ENCODE peak calls at places on chromosomes 7 and 10, in six cellular contexts. X, Z, O, J, A and B are unnamed samples. For H3K9me2 and H3K4me1, the result is how much of the 10 kb centered on the place peaks cover.

GRCh38 chr10:42981358-42982236 is 95.3 kb upstream of the RET start:
- DNase-seq in X (no peak), Z (no peak), O (no peak), J (no peak), A (no peak), B (peak)

GRCh38 chr7:22364023-22364422 is 7.1 kb upstream of the RAPGEF5 start:
- DNase-seq in X (peak), Z (no peak), O (no peak), J (no peak), A (peak), B (no peak)

GRCh38 chr10:122981066-122981464 is 864 bp downstream of the PSTK start:
- DNase-seq in X (peak), Z (peak), O (peak), J (no peak), A (peak), B (peak)

GRCh38 chr7:1312098-1313070 is 79.7 kb downstream of the UNCX start:
- DNase-seq in X (no peak), Z (no peak), O (no peak), J (no peak), A (no peak), B (no peak)

GRCh38 chr10:93445097-93445960 is 36.8 kb downstream of the MYOF start:
- DNase-seq in X (no peak), Z (peak), O (peak), J (peak), A (peak), B (peak)

GRCh38 chr10:102776779-102777417 is 33.1 kb downstream of the WBP1L start:
- DNase-seq in X (no peak), Z (peak), O (no peak), J (no peak), A (no peak), B (peak)

GRCh38 chr10:44704616-44705015 is 206.5 kb upstream of the TMEM72 start:
- DNase-seq in X (no peak), Z (no peak), O (no peak), J (no peak), A (no peak), B (no peak)

GRCh38 chr10:55370021-55370420 is 569.0 kb upstream of the PCDH15 start:
- DNase-seq in X (no peak), Z (peak), O (no peak), J (no peak), A (no peak), B (peak)

GRCh38 chr7:21980921-21981320 is 35.2 kb upstream of the CDCA7L start:
- DNase-seq in X (no peak), Z (no peak), O (no peak), J (no peak), A (no peak), B (no peak)

GRCh38 chr7:80833289-80834104 is 85.4 kb downstream of the SEMA3C start:
- DNase-seq in X (no peak), Z (peak), O (no peak), J (no peak), A (no peak), B (no peak)

DNA sequence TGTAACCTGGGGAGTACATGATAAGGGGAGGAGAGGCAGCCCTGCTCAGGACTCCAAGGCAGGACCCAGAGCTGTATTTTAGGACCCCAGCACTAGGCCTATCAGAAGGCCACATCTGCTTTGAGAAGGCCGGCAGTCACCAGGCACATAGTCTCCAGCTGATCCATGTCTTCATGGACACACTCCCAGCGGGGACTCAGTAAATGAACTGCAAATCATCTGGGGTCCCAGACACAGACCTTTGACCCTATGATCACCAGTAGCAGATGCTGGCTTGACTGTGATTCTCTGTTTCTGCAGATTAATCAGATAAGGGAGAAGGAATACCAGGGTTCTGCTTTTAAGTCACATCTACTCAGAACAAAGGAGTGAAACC is 341.4 kb upstream of the PODXL start:
- DNase-seq in X (no peak), Z (no peak), O (no peak), J (no peak), A (no peak), B (no peak)
- H3K9me2 ChIP-seq in X (under half), Z (under half), O (under half), J (under half), A (under half), B (under half)

DNA sequence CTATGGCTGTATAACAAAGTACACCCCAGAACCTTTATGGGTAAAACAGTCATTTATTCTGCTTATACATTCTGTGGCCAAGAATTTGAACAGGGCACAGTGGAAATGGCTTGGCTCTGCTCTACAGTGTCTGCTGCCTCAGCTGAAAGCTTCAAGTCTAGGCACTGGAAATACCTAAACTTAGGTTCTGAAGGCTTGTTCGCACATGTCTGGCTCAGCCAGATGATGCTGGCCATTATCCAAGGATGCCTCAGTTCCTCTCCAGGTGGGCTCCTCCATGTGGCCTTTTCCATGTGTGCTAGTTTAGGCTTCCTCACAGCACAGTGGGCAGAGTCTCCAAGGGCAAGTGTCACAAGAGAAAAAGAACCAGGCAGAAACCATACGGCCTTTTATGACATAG is 76.8 kb downstream of the RALA start:
- DNase-seq in X (no peak), Z (no peak), O (no peak), J (no peak), A (no peak), B (no peak)
- H3K27ac ChIP-seq in X (no peak), Z (no peak), O (no peak), J (no peak), A (no peak), B (no peak)

GRCh38 chr10:98921381-98921780 is 314.3 kb downstream of the HPSE2 start:
- DNase-seq in X (no peak), Z (no peak), O (no peak), J (no peak), A (no peak), B (no peak)

GRCh38 chr10:98917828-98918227 is 317.8 kb downstream of the HPSE2 start:
- DNase-seq in X (no peak), Z (no peak), O (no peak), J (no peak), A (no peak), B (no peak)

GRCh38 chr10:98920362-98920761 is 315.3 kb downstream of the HPSE2 start:
- DNase-seq in X (no peak), Z (no peak), O (no peak), J (no peak), A (no peak), B (no peak)

GRCh38 chr10:98919899-98920298 is 315.8 kb downstream of the HPSE2 start:
- DNase-seq in X (no peak), Z (no peak), O (no peak), J (no peak), A (no peak), B (no peak)

DNA sequence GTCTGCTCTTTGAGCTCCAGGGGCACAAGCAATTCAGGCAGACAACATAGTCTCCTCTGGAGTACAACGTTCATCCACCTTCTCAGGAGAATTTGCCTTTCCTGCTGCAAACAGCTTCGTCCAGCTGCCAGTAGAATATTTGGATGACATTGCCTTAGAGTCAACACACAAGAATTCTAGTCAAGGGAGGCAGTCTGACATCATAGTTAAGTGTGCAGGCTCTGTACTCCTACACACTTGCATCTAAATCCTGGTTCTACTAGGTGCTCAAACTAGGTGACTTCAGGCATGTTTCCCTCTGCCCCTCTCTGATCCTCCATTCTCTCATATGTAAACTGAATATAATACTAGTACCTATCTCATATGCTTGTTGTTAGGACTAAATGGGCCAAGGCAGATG is 314.8 kb downstream of the HPSE2 start:
- DNase-seq in X (no peak), Z (peak), O (no peak), J (no peak), A (no peak), B (peak)
- H3K4me1 ChIP-seq in X (under half), Z (under half), O (under half), J (under half), A (under half), B (under half)

GRCh38 chr7:159231017-159231416 is 86.3 kb upstream of the VIPR2 start:
- DNase-seq in X (no peak), Z (no peak), O (no peak), J (no peak), A (no peak), B (no peak)
- H3K9me2 ChIP-seq in X (under half), Z (under half), O (under half), J (under half), A (under half), B (under half)